ENCODE peak calls at places on chromosome X, in six cellular contexts. One of them, this sample, is unnamed.

GRCh38 chrX:1106478-1107210 is 105.8 kb downstream of the CRLF2 start:
- DNase-seq in heart right ventricle: no peak
- DNase-seq in H9: peak
- DNase-seq in activated T-cell treated with anti-CD3 and anti-CD28 coated beads for 1 hour: no peak
- DNase-seq in pancreas: no peak
- DNase-seq in lower leg skin: peak
- DNase-seq in this sample: peak

GRCh38 chrX:47232803-47233332 is at the start of gene USP11:
- DNase-seq in heart right ventricle: peak
- DNase-seq in H9: peak
- DNase-seq in activated T-cell treated with anti-CD3 and anti-CD28 coated beads for 1 hour: peak
- DNase-seq in pancreas: no peak
- DNase-seq in lower leg skin: peak
- DNase-seq in this sample: peak

GRCh38 chrX:149682031-149682430 is 29.8 kb upstream of the MAGEA11 start:
- DNase-seq in heart right ventricle: no peak
- DNase-seq in H9: peak
- DNase-seq in activated T-cell treated with anti-CD3 and anti-CD28 coated beads for 1 hour: no peak
- DNase-seq in pancreas: no peak
- DNase-seq in lower leg skin: no peak
- DNase-seq in this sample: peak

GRCh38 chrX:112051546-112051945 is 31.0 kb downstream of the TRPC5 start:
- DNase-seq in heart right ventricle: no peak
- DNase-seq in H9: no peak
- DNase-seq in activated T-cell treated with anti-CD3 and anti-CD28 coated beads for 1 hour: no peak
- DNase-seq in pancreas: no peak
- DNase-seq in lower leg skin: no peak
- DNase-seq in this sample: no peak

GRCh38 chrX:72245461-72246089 is 6.7 kb upstream of the ERCC6L start:
- DNase-seq in heart right ventricle: peak
- DNase-seq in H9: peak
- DNase-seq in activated T-cell treated with anti-CD3 and anti-CD28 coated beads for 1 hour: peak
- DNase-seq in pancreas: peak
- DNase-seq in lower leg skin: no peak
- DNase-seq in this sample: peak

GRCh38 chrX:11899091-11899490 is 141.1 kb downstream of the MSL3 start:
- DNase-seq in heart right ventricle: no peak
- DNase-seq in H9: no peak
- DNase-seq in activated T-cell treated with anti-CD3 and anti-CD28 coated beads for 1 hour: no peak
- DNase-seq in pancreas: no peak
- DNase-seq in lower leg skin: no peak
- DNase-seq in this sample: no peak

GRCh38 chrX:55521687-55522086 is 32.0 kb upstream of the USP51 start:
- DNase-seq in heart right ventricle: no peak
- DNase-seq in H9: no peak
- DNase-seq in activated T-cell treated with anti-CD3 and anti-CD28 coated beads for 1 hour: no peak
- DNase-seq in pancreas: no peak
- DNase-seq in lower leg skin: peak
- DNase-seq in this sample: no peak

GRCh38 chrX:8988456-8988855 is 45.5 kb downstream of the FAM9B start:
- DNase-seq in heart right ventricle: peak
- DNase-seq in H9: no peak
- DNase-seq in activated T-cell treated with anti-CD3 and anti-CD28 coated beads for 1 hour: no peak
- DNase-seq in pancreas: no peak
- DNase-seq in lower leg skin: peak
- DNase-seq in this sample: no peak

GRCh38 chrX:143437439-143437838 is 79.8 kb downstream of the SPANXN3 start:
- DNase-seq in heart right ventricle: no peak
- DNase-seq in H9: no peak
- DNase-seq in activated T-cell treated with anti-CD3 and anti-CD28 coated beads for 1 hour: no peak
- DNase-seq in pancreas: no peak
- DNase-seq in lower leg skin: no peak
- DNase-seq in this sample: no peak

GRCh38 chrX:120269379-120270035 is 18.9 kb downstream of the ZBTB33 start:
- DNase-seq in heart right ventricle: no peak
- DNase-seq in H9: no peak
- DNase-seq in activated T-cell treated with anti-CD3 and anti-CD28 coated beads for 1 hour: no peak
- DNase-seq in pancreas: no peak
- DNase-seq in lower leg skin: no peak
- DNase-seq in this sample: no peak

GRCh38 chrX:115138040-115138439 is 51.2 kb upstream of the RBMXL3 start:
- DNase-seq in heart right ventricle: no peak
- DNase-seq in H9: no peak
- DNase-seq in activated T-cell treated with anti-CD3 and anti-CD28 coated beads for 1 hour: no peak
- DNase-seq in pancreas: no peak
- DNase-seq in lower leg skin: no peak
- DNase-seq in this sample: no peak

GRCh38 chrX:114051667-114052315 is 532.1 kb upstream of the HTR2C start:
- DNase-seq in heart right ventricle: no peak
- DNase-seq in H9: no peak
- DNase-seq in activated T-cell treated with anti-CD3 and anti-CD28 coated beads for 1 hour: no peak
- DNase-seq in pancreas: no peak
- DNase-seq in lower leg skin: no peak
- DNase-seq in this sample: peak

GRCh38 chrX:9988762-9989161 is 21.6 kb downstream of the CLDN34 start:
- DNase-seq in heart right ventricle: no peak
- DNase-seq in H9: no peak
- DNase-seq in activated T-cell treated with anti-CD3 and anti-CD28 coated beads for 1 hour: no peak
- DNase-seq in pancreas: no peak
- DNase-seq in lower leg skin: no peak
- DNase-seq in this sample: no peak

GRCh38 chrX:68634649-68635227 is 12.7 kb upstream of the STARD8 start:
- DNase-seq in heart right ventricle: no peak
- DNase-seq in H9: no peak
- DNase-seq in activated T-cell treated with anti-CD3 and anti-CD28 coated beads for 1 hour: no peak
- DNase-seq in pancreas: no peak
- DNase-seq in lower leg skin: no peak
- DNase-seq in this sample: no peak

GRCh38 chrX:129744881-129745321 is 6.1 kb downstream of the XPNPEP2 start:
- DNase-seq in heart right ventricle: no peak
- DNase-seq in H9: no peak
- DNase-seq in activated T-cell treated with anti-CD3 and anti-CD28 coated beads for 1 hour: no peak
- DNase-seq in pancreas: no peak
- DNase-seq in lower leg skin: no peak
- DNase-seq in this sample: no peak

GRCh38 chrX:45479835-45480422 is 279.3 kb upstream of the DIPK2B start:
- DNase-seq in heart right ventricle: no peak
- DNase-seq in H9: no peak
- DNase-seq in activated T-cell treated with anti-CD3 and anti-CD28 coated beads for 1 hour: no peak
- DNase-seq in pancreas: no peak
- DNase-seq in lower leg skin: no peak
- DNase-seq in this sample: no peak

GRCh38 chrX:46642145-46642544 is 68.6 kb downstream of the CHST7 start:
- DNase-seq in heart right ventricle: peak
- DNase-seq in H9: no peak
- DNase-seq in activated T-cell treated with anti-CD3 and anti-CD28 coated beads for 1 hour: no peak
- DNase-seq in pancreas: no peak
- DNase-seq in lower leg skin: no peak
- DNase-seq in this sample: no peak

GRCh38 chrX:41449615-41450014 is 2.5 kb downstream of the NYX start:
- DNase-seq in heart right ventricle: peak
- DNase-seq in H9: no peak
- DNase-seq in activated T-cell treated with anti-CD3 and anti-CD28 coated beads for 1 hour: no peak
- DNase-seq in pancreas: no peak
- DNase-seq in lower leg skin: no peak
- DNase-seq in this sample: no peak

GRCh38 chrX:38514014-38514854 is 47.1 kb upstream of the TSPAN7 start:
- DNase-seq in heart right ventricle: no peak
- DNase-seq in H9: no peak
- DNase-seq in activated T-cell treated with anti-CD3 and anti-CD28 coated beads for 1 hour: no peak
- DNase-seq in pancreas: no peak
- DNase-seq in lower leg skin: no peak
- DNase-seq in this sample: no peak

GRCh38 chrX:133654801-133655200 is 239.5 kb upstream of the GPC4 start:
- DNase-seq in heart right ventricle: no peak
- DNase-seq in H9: no peak
- DNase-seq in activated T-cell treated with anti-CD3 and anti-CD28 coated beads for 1 hour: no peak
- DNase-seq in pancreas: no peak
- DNase-seq in lower leg skin: no peak
- DNase-seq in this sample: no peak

GRCh38 chrX:39840141-39841126 is 257.3 kb downstream of the BCOR start:
- DNase-seq in heart right ventricle: no peak
- DNase-seq in H9: no peak
- DNase-seq in activated T-cell treated with anti-CD3 and anti-CD28 coated beads for 1 hour: no peak
- DNase-seq in pancreas: no peak
- DNase-seq in lower leg skin: no peak
- DNase-seq in this sample: no peak

GRCh38 chrX:20517565-20517964 is 250.9 kb upstream of the RPS6KA3 start:
- DNase-seq in heart right ventricle: no peak
- DNase-seq in H9: no peak
- DNase-seq in activated T-cell treated with anti-CD3 and anti-CD28 coated beads for 1 hour: no peak
- DNase-seq in pancreas: no peak
- DNase-seq in lower leg skin: no peak
- DNase-seq in this sample: no peak

GRCh38 chrX:70769659-70770232 is 138.8 kb downstream of the TEX11 start:
- DNase-seq in heart right ventricle: no peak
- DNase-seq in H9: no peak
- DNase-seq in activated T-cell treated with anti-CD3 and anti-CD28 coated beads for 1 hour: no peak
- DNase-seq in pancreas: no peak
- DNase-seq in lower leg skin: no peak
- DNase-seq in this sample: no peak

GRCh38 chrX:39969099-39969825 is 128.5 kb downstream of the BCOR start:
- DNase-seq in heart right ventricle: peak
- DNase-seq in H9: peak
- DNase-seq in activated T-cell treated with anti-CD3 and anti-CD28 coated beads for 1 hour: peak
- DNase-seq in pancreas: no peak
- DNase-seq in lower leg skin: no peak
- DNase-seq in this sample: peak

GRCh38 chrX:17644001-17644400 is 93.3 kb upstream of the SCML1 start:
- DNase-seq in heart right ventricle: no peak
- DNase-seq in H9: no peak
- DNase-seq in activated T-cell treated with anti-CD3 and anti-CD28 coated beads for 1 hour: no peak
- DNase-seq in pancreas: no peak
- DNase-seq in lower leg skin: no peak
- DNase-seq in this sample: no peak

GRCh38 chrX:550514-550913 is 80.1 kb upstream of the SHOX start:
- DNase-seq in heart right ventricle: no peak
- DNase-seq in H9: no peak
- DNase-seq in activated T-cell treated with anti-CD3 and anti-CD28 coated beads for 1 hour: no peak
- DNase-seq in pancreas: no peak
- DNase-seq in lower leg skin: no peak
- DNase-seq in this sample: no peak

This sample was measured in endodermal cell.